ENCODE peak calls at places on chromosome 10, in five cellular contexts. I is AG10803, P is SK-N-SH, A is fibroblast of pulmonary artery, Y is HFF-Myc. K is an unnamed sample.
A peak's percentile ranks its signal among the peaks of the same experiment; 100 is the strongest.

GRCh38 chr10:1662361-1663025 is 74.8 kb downstream of the ADARB2 start:
- DNase-seq in A (no peak), I (no peak), Y (no peak), P (no peak), K (no peak)

GRCh38 chr10:123100030-123100762 is 35.6 kb upstream of the HMX3 start:
- DNase-seq in I (no peak), P (no peak), A (no peak), Y (no peak), K (no peak)

GRCh38 chr10:102775973-102776669 is 32.4 kb downstream of the WBP1L start:
- DNase-seq in A (peak; percentile 96), I (peak; percentile 68), P (peak; percentile 66), Y (no peak), K (peak; percentile 95)

GRCh38 chr10:132470306-132471124 is 67.1 kb upstream of the INPP5A start:
- DNase-seq in Y (no peak), I (no peak), A (no peak), P (no peak), K (no peak)

GRCh38 chr10:89032141-89032814 is 41.7 kb downstream of the FAS start:
- DNase-seq in P (no peak), A (peak; percentile 82), Y (no peak), I (peak; percentile 76), K (peak; percentile 95)

GRCh38 chr10:93152136-93152535 is 78.4 kb downstream of the CYP26A1 start:
- DNase-seq in P (no peak), I (peak; percentile 88), Y (peak; percentile 83), A (peak; percentile 33), K (peak; percentile 46)

GRCh38 chr10:27713906-27714305 is 31.7 kb downstream of the MKX start:
- DNase-seq in P (no peak), Y (no peak), A (no peak), I (peak; percentile 80), K (no peak)

GRCh38 chr10:29099415-29099814 is 189.5 kb upstream of the LYZL1 start:
- DNase-seq in A (no peak), I (no peak), Y (no peak), P (no peak), K (no peak)

GRCh38 chr10:101228682-101229274 is 485 bp downstream of the LBX1 start:
- DNase-seq in I (no peak), A (no peak), P (peak; percentile 63), Y (no peak), K (no peak)

GRCh38 chr10:131961047-131961776 is 20.5 kb downstream of the BNIP3 start:
- DNase-seq in P (peak; percentile 54), I (no peak), A (no peak), Y (no peak), K (no peak)

GRCh38 chr10:3366735-3367405 is 194.3 kb upstream of the PITRM1 start:
- DNase-seq in A (no peak), Y (no peak), I (no peak), P (no peak), K (no peak)
- TF ChIP-seq CTCF in A (no peak), Y (no peak), I (no peak), P (no peak), K (no peak)

GRCh38 chr10:35447693-35448407 is 111.5 kb downstream of the CCNY start:
- DNase-seq in P (peak; percentile 40), I (peak; percentile 85), A (peak; percentile 90), Y (peak; percentile 30), K (peak; percentile 90)
- H3K4me3 ChIP-seq in P (peak overlapping the region; percentile 20), I (no peak overlapping the region), A (peak overlapping the region; percentile 6), Y (no peak overlapping the region), K (no peak overlapping the region)

GRCh38 chr10:86370006-86370585 is 3.5 kb upstream of the GRID1 start:
- DNase-seq in P (no peak), A (no peak), I (no peak), Y (no peak), K (no peak)
- TF ChIP-seq CTCF in P (no peak), A (no peak), I (no peak), Y (no peak), K (no peak)

GRCh38 chr10:7389844-7390243 is 21.0 kb downstream of the SFMBT2 start:
- DNase-seq in I (no peak), A (no peak), Y (no peak), P (no peak), K (no peak)
- H3K4me3 ChIP-seq in I (no peak overlapping the region), A (no peak overlapping the region), Y (no peak overlapping the region), P (no peak overlapping the region), K (no peak overlapping the region)

DNA sequence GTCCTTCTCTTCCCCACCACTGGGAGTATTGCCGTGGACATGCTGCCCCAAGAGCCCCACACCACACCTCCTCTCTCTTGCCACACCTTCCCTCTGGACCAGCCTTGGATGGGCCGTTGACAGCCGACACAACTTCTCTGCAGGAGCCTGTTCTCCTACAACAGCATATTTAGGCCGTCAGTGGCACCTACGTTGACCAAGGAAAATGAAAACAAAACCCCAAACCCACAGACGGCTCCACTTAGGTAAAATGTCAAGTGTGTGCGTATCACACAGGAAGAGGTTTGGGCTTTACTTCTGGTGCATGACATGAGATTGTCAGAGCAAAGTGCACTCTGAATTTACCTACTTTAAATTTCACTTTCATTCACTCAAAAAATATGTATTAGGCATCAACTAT is 246.6 kb downstream of the ZMYND11 start:
- DNase-seq in Y (no peak), A (no peak), I (no peak), P (no peak), K (no peak)
- TF ChIP-seq CTCF in Y (no peak), A (no peak), I (no peak), P (no peak), K (no peak)

GRCh38 chr10:49110684-49111319 is 4.5 kb downstream of the VSTM4 start:
- DNase-seq in I (no peak), A (no peak), Y (no peak), P (no peak), K (no peak)

GRCh38 chr10:49108656-49109055 is 6.7 kb downstream of the VSTM4 start:
- DNase-seq in I (no peak), P (no peak), Y (no peak), A (no peak), K (no peak)

GRCh38 chr10:49111320-49111698 is 4.0 kb downstream of the VSTM4 start:
- DNase-seq in I (no peak), A (no peak), Y (no peak), P (no peak), K (no peak)

GRCh38 chr10:49107890-49108274 is 7.4 kb downstream of the VSTM4 start:
- DNase-seq in Y (no peak), I (no peak), A (no peak), P (no peak), K (no peak)

DNA sequence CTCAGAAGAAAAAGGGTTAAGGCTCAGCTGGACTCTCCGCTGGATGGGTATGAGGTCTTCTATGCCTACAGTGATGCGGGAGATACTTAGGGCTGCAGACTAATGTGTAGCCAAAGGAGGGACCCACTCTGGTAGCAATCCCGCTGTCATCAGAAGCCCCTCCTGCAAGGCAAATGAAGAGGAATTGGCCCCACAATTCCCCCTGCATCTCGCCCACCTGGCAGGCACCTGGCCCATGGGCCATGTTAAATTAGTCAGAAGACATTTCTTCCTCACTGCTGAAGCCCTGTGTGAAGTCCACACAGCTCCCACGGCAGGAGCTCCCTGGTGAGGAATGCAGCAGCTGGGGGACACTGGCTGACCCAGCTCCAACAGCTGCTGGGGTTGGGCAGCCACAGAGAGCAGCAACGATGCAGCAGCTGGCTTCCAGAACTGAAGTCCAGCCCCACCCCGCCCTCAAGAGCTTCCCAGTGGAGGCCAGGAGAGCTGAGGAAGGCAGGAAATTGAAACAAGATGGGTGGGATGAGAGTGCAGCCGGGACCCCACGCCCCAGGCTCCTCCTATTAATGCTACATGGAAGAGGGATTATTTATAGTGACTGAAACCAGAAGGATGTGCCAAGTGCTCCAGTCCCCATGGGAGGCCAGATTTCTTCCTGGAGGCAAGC is 5.5 kb downstream of the VSTM4 start:
- DNase-seq in A (no peak), Y (peak; percentile 79), I (peak; percentile 93), P (peak; percentile 77), K (peak; percentile 56)
- H3K4me3 ChIP-seq in A (no peak overlapping the region), Y (no peak overlapping the region), I (no peak overlapping the region), P (no peak overlapping the region), K (no peak overlapping the region)

GRCh38 chr10:563827-564226 is 125.6 kb downstream of the DIP2C start:
- DNase-seq in I (no peak), P (no peak), A (no peak), Y (no peak), K (no peak)
- TF ChIP-seq CTCF in I (no peak), P (no peak), A (no peak), Y (no peak), K (no peak)

GRCh38 chr10:106320078-106320477 is 844.4 kb downstream of the SORCS1 start:
- DNase-seq in P (no peak), A (no peak), I (no peak), Y (no peak), K (no peak)

DNA sequence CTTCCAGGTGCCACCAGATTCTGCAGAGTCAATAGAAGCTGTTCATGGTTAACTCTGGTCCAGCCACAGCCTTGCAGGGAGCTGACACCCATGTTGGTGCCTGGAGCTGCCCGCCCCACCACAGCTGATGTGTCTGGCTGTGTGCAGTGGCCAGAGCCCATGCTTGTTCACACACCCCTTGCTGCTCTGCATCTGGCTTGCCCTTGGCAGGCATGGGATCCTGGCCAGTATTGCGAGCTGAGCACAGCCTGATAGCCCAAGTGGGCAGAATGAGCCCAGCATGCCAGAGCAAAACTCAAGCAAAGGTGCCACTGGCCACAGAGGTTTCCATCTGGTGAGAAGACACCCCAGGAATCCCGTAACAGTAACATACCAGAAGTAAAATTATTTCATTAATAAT is 843.6 kb downstream of the SORCS1 start:
- DNase-seq in Y (no peak), P (no peak), I (no peak), A (no peak), K (no peak)
- H3K4me3 ChIP-seq in Y (no peak overlapping the region), P (no peak overlapping the region), I (no peak overlapping the region), A (no peak overlapping the region), K (no peak overlapping the region)

K was measured in cardiac fibroblast.